ENCODE peak calls at places on chromosomes 5 and 9, in eight cellular contexts. One of them, this sample, is unnamed.

GRCh38 chr5:35048910-35049309 is 1.2 kb upstream of the AGXT2 start:
- DNase-seq in activated CD8-positive, alpha-beta T cell treated with anti-CD3 and anti-CD28 coated beads for 36 hours: no peak
- DNase-seq in psoas muscle: no peak
- DNase-seq in AG08395: no peak
- DNase-seq in adrenal gland: no peak
- DNase-seq in choroid plexus epithelial cell: no peak
- DNase-seq in NCI-H2081: no peak
- DNase-seq in SK-MEL-5: no peak
- DNase-seq in this sample: no peak

GRCh38 chr9:75265525-75265972 is 177.2 kb downstream of the OSTF1 start:
- DNase-seq in psoas muscle: peak
- DNase-seq in choroid plexus epithelial cell: peak
- DNase-seq in NCI-H2081: peak
- DNase-seq in adrenal gland: peak
- DNase-seq in SK-MEL-5: peak
- DNase-seq in activated CD8-positive, alpha-beta T cell treated with anti-CD3 and anti-CD28 coated beads for 36 hours: peak
- DNase-seq in AG08395: peak
- DNase-seq in this sample: peak

GRCh38 chr9:21160178-21160577 is 6.3 kb downstream of the IFNA21 start:
- DNase-seq in psoas muscle: no peak
- DNase-seq in NCI-H2081: peak
- DNase-seq in adrenal gland: no peak
- DNase-seq in AG08395: no peak
- DNase-seq in choroid plexus epithelial cell: peak
- DNase-seq in SK-MEL-5: no peak
- DNase-seq in activated CD8-positive, alpha-beta T cell treated with anti-CD3 and anti-CD28 coated beads for 36 hours: peak
- DNase-seq in this sample: no peak

GRCh38 chr5:26295541-26295940 is 742.8 kb downstream of the CDH9 start:
- DNase-seq in NCI-H2081: no peak
- DNase-seq in choroid plexus epithelial cell: no peak
- DNase-seq in activated CD8-positive, alpha-beta T cell treated with anti-CD3 and anti-CD28 coated beads for 36 hours: no peak
- DNase-seq in adrenal gland: no peak
- DNase-seq in AG08395: no peak
- DNase-seq in SK-MEL-5: no peak
- DNase-seq in psoas muscle: no peak
- DNase-seq in this sample: no peak

GRCh38 chr9:93088656-93089015 is 7.4 kb upstream of the CARD19 start:
- DNase-seq in activated CD8-positive, alpha-beta T cell treated with anti-CD3 and anti-CD28 coated beads for 36 hours: no peak
- DNase-seq in SK-MEL-5: no peak
- DNase-seq in adrenal gland: peak
- DNase-seq in NCI-H2081: no peak
- DNase-seq in psoas muscle: no peak
- DNase-seq in AG08395: no peak
- DNase-seq in choroid plexus epithelial cell: no peak
- DNase-seq in this sample: no peak

GRCh38 chr5:178367351-178368120 is 134.9 kb upstream of the PHYKPL start:
- DNase-seq in psoas muscle: no peak
- DNase-seq in SK-MEL-5: no peak
- DNase-seq in NCI-H2081: no peak
- DNase-seq in activated CD8-positive, alpha-beta T cell treated with anti-CD3 and anti-CD28 coated beads for 36 hours: no peak
- DNase-seq in choroid plexus epithelial cell: no peak
- DNase-seq in AG08395: no peak
- DNase-seq in adrenal gland: no peak
- DNase-seq in this sample: no peak

GRCh38 chr9:70540016-70540415 is 125.6 kb upstream of the KLF9 start:
- DNase-seq in SK-MEL-5: no peak
- DNase-seq in AG08395: no peak
- DNase-seq in adrenal gland: no peak
- DNase-seq in psoas muscle: no peak
- DNase-seq in NCI-H2081: no peak
- DNase-seq in choroid plexus epithelial cell: no peak
- DNase-seq in activated CD8-positive, alpha-beta T cell treated with anti-CD3 and anti-CD28 coated beads for 36 hours: no peak
- DNase-seq in this sample: no peak

GRCh38 chr9:110029422-110029814 is 178.5 kb downstream of the C9orf152 start:
- DNase-seq in NCI-H2081: no peak
- DNase-seq in psoas muscle: no peak
- DNase-seq in activated CD8-positive, alpha-beta T cell treated with anti-CD3 and anti-CD28 coated beads for 36 hours: no peak
- DNase-seq in AG08395: peak
- DNase-seq in adrenal gland: peak
- DNase-seq in choroid plexus epithelial cell: peak
- DNase-seq in SK-MEL-5: no peak
- DNase-seq in this sample: peak

GRCh38 chr5:136285501-136285900 is 79.8 kb downstream of the TRPC7 start:
- DNase-seq in psoas muscle: no peak
- DNase-seq in SK-MEL-5: no peak
- DNase-seq in adrenal gland: no peak
- DNase-seq in choroid plexus epithelial cell: peak
- DNase-seq in NCI-H2081: no peak
- DNase-seq in activated CD8-positive, alpha-beta T cell treated with anti-CD3 and anti-CD28 coated beads for 36 hours: no peak
- DNase-seq in AG08395: no peak
- DNase-seq in this sample: peak

GRCh38 chr5:133321286-133321832 is 269.5 kb downstream of the HSPA4 start:
- DNase-seq in SK-MEL-5: no peak
- DNase-seq in choroid plexus epithelial cell: no peak
- DNase-seq in activated CD8-positive, alpha-beta T cell treated with anti-CD3 and anti-CD28 coated beads for 36 hours: no peak
- DNase-seq in NCI-H2081: no peak
- DNase-seq in adrenal gland: no peak
- DNase-seq in psoas muscle: no peak
- DNase-seq in AG08395: no peak
- DNase-seq in this sample: no peak

GRCh38 chr5:32842798-32843531 is 131.8 kb downstream of the NPR3 start:
- DNase-seq in adrenal gland: no peak
- DNase-seq in psoas muscle: no peak
- DNase-seq in SK-MEL-5: no peak
- DNase-seq in AG08395: no peak
- DNase-seq in activated CD8-positive, alpha-beta T cell treated with anti-CD3 and anti-CD28 coated beads for 36 hours: no peak
- DNase-seq in choroid plexus epithelial cell: no peak
- DNase-seq in NCI-H2081: no peak
- DNase-seq in this sample: no peak

GRCh38 chr9:74645007-74645639 is 148.0 kb downstream of the RORB start:
- DNase-seq in AG08395: peak
- DNase-seq in psoas muscle: no peak
- DNase-seq in choroid plexus epithelial cell: peak
- DNase-seq in activated CD8-positive, alpha-beta T cell treated with anti-CD3 and anti-CD28 coated beads for 36 hours: no peak
- DNase-seq in adrenal gland: no peak
- DNase-seq in NCI-H2081: no peak
- DNase-seq in SK-MEL-5: peak
- DNase-seq in this sample: peak

GRCh38 chr9:95753762-95754465 is 121.6 kb upstream of the ERCC6L2 start:
- DNase-seq in choroid plexus epithelial cell: no peak
- DNase-seq in NCI-H2081: peak
- DNase-seq in AG08395: no peak
- DNase-seq in adrenal gland: peak
- DNase-seq in activated CD8-positive, alpha-beta T cell treated with anti-CD3 and anti-CD28 coated beads for 36 hours: no peak
- DNase-seq in SK-MEL-5: no peak
- DNase-seq in psoas muscle: no peak
- DNase-seq in this sample: no peak

GRCh38 chr9:95004452-95005275 is 278.2 kb downstream of the AOPEP start:
- DNase-seq in choroid plexus epithelial cell: no peak
- DNase-seq in adrenal gland: peak
- DNase-seq in AG08395: peak
- DNase-seq in activated CD8-positive, alpha-beta T cell treated with anti-CD3 and anti-CD28 coated beads for 36 hours: peak
- DNase-seq in SK-MEL-5: peak
- DNase-seq in psoas muscle: peak
- DNase-seq in NCI-H2081: peak
- DNase-seq in this sample: no peak

GRCh38 chr5:124746916-124747769 is 704 bp upstream of the ZNF608 start:
- DNase-seq in psoas muscle: peak
- DNase-seq in AG08395: peak
- DNase-seq in NCI-H2081: peak
- DNase-seq in SK-MEL-5: peak
- DNase-seq in choroid plexus epithelial cell: peak
- DNase-seq in adrenal gland: peak
- DNase-seq in activated CD8-positive, alpha-beta T cell treated with anti-CD3 and anti-CD28 coated beads for 36 hours: peak
- DNase-seq in this sample: peak

GRCh38 chr5:31329722-31330121 is 136.2 kb downstream of the CDH6 start:
- DNase-seq in psoas muscle: no peak
- DNase-seq in activated CD8-positive, alpha-beta T cell treated with anti-CD3 and anti-CD28 coated beads for 36 hours: no peak
- DNase-seq in NCI-H2081: no peak
- DNase-seq in choroid plexus epithelial cell: peak
- DNase-seq in SK-MEL-5: no peak
- DNase-seq in AG08395: peak
- DNase-seq in adrenal gland: no peak
- DNase-seq in this sample: no peak

GRCh38 chr5:108687599-108688220 is 60.0 kb upstream of the FER start:
- DNase-seq in activated CD8-positive, alpha-beta T cell treated with anti-CD3 and anti-CD28 coated beads for 36 hours: no peak
- DNase-seq in SK-MEL-5: no peak
- DNase-seq in psoas muscle: no peak
- DNase-seq in AG08395: peak
- DNase-seq in adrenal gland: no peak
- DNase-seq in choroid plexus epithelial cell: peak
- DNase-seq in NCI-H2081: no peak
- DNase-seq in this sample: peak

GRCh38 chr5:33441241-33441844 is 578 bp downstream of the TARS1 start:
- DNase-seq in psoas muscle: no peak
- DNase-seq in adrenal gland: peak
- DNase-seq in AG08395: no peak
- DNase-seq in choroid plexus epithelial cell: no peak
- DNase-seq in NCI-H2081: peak
- DNase-seq in activated CD8-positive, alpha-beta T cell treated with anti-CD3 and anti-CD28 coated beads for 36 hours: peak
- DNase-seq in SK-MEL-5: peak
- DNase-seq in this sample: peak

GRCh38 chr9:79945495-79945894 is 373.7 kb downstream of the TLE4 start:
- DNase-seq in psoas muscle: no peak
- DNase-seq in AG08395: no peak
- DNase-seq in adrenal gland: no peak
- DNase-seq in NCI-H2081: no peak
- DNase-seq in SK-MEL-5: no peak
- DNase-seq in choroid plexus epithelial cell: peak
- DNase-seq in activated CD8-positive, alpha-beta T cell treated with anti-CD3 and anti-CD28 coated beads for 36 hours: no peak
- DNase-seq in this sample: no peak

GRCh38 chr9:115944166-115944948 is 209.2 kb upstream of the PAPPA start:
- DNase-seq in adrenal gland: peak
- DNase-seq in SK-MEL-5: peak
- DNase-seq in choroid plexus epithelial cell: peak
- DNase-seq in NCI-H2081: no peak
- DNase-seq in activated CD8-positive, alpha-beta T cell treated with anti-CD3 and anti-CD28 coated beads for 36 hours: no peak
- DNase-seq in AG08395: peak
- DNase-seq in psoas muscle: peak
- DNase-seq in this sample: peak

GRCh38 chr9:121921444-121921843 is 171.7 kb downstream of the TTLL11 start:
- DNase-seq in adrenal gland: no peak
- DNase-seq in NCI-H2081: no peak
- DNase-seq in AG08395: no peak
- DNase-seq in SK-MEL-5: no peak
- DNase-seq in psoas muscle: no peak
- DNase-seq in choroid plexus epithelial cell: no peak
- DNase-seq in activated CD8-positive, alpha-beta T cell treated with anti-CD3 and anti-CD28 coated beads for 36 hours: no peak
- DNase-seq in this sample: no peak

GRCh38 chr9:68562456-68562855 is 21.8 kb upstream of the TMEM252 start:
- DNase-seq in adrenal gland: no peak
- DNase-seq in psoas muscle: no peak
- DNase-seq in choroid plexus epithelial cell: no peak
- DNase-seq in AG08395: no peak
- DNase-seq in activated CD8-positive, alpha-beta T cell treated with anti-CD3 and anti-CD28 coated beads for 36 hours: no peak
- DNase-seq in NCI-H2081: no peak
- DNase-seq in SK-MEL-5: no peak
- DNase-seq in this sample: no peak

GRCh38 chr5:171776747-171777419 is 8.7 kb upstream of the SMIM23 start:
- DNase-seq in activated CD8-positive, alpha-beta T cell treated with anti-CD3 and anti-CD28 coated beads for 36 hours: no peak
- DNase-seq in NCI-H2081: no peak
- DNase-seq in psoas muscle: no peak
- DNase-seq in AG08395: no peak
- DNase-seq in choroid plexus epithelial cell: no peak
- DNase-seq in adrenal gland: no peak
- DNase-seq in SK-MEL-5: no peak
- DNase-seq in this sample: peak

GRCh38 chr5:76083555-76084495 is 642 bp downstream of the SV2C start:
- DNase-seq in psoas muscle: no peak
- DNase-seq in SK-MEL-5: no peak
- DNase-seq in AG08395: no peak
- DNase-seq in choroid plexus epithelial cell: no peak
- DNase-seq in NCI-H2081: peak
- DNase-seq in activated CD8-positive, alpha-beta T cell treated with anti-CD3 and anti-CD28 coated beads for 36 hours: peak
- DNase-seq in adrenal gland: no peak
- DNase-seq in this sample: no peak

GRCh38 chr9:135702002-135702721 is at the start of gene KCNT1:
- DNase-seq in SK-MEL-5: peak
- DNase-seq in activated CD8-positive, alpha-beta T cell treated with anti-CD3 and anti-CD28 coated beads for 36 hours: peak
- DNase-seq in AG08395: peak
- DNase-seq in NCI-H2081: peak
- DNase-seq in psoas muscle: peak
- DNase-seq in choroid plexus epithelial cell: peak
- DNase-seq in adrenal gland: peak
- DNase-seq in this sample: peak

GRCh38 chr9:6247266-6247665 is 31.7 kb downstream of the IL33 start:
- DNase-seq in choroid plexus epithelial cell: no peak
- DNase-seq in AG08395: no peak
- DNase-seq in adrenal gland: no peak
- DNase-seq in SK-MEL-5: no peak
- DNase-seq in psoas muscle: no peak
- DNase-seq in NCI-H2081: no peak
- DNase-seq in activated CD8-positive, alpha-beta T cell treated with anti-CD3 and anti-CD28 coated beads for 36 hours: no peak
- DNase-seq in this sample: no peak

GRCh38 chr9:96169488-96169887 is 132.5 kb downstream of the HSD17B3 start:
- DNase-seq in choroid plexus epithelial cell: peak
- DNase-seq in NCI-H2081: no peak
- DNase-seq in AG08395: peak
- DNase-seq in activated CD8-positive, alpha-beta T cell treated with anti-CD3 and anti-CD28 coated beads for 36 hours: no peak
- DNase-seq in adrenal gland: peak
- DNase-seq in psoas muscle: no peak
- DNase-seq in SK-MEL-5: no peak
- DNase-seq in this sample: peak

GRCh38 chr5:64700765-64701164 is 10.5 kb downstream of the SHISAL2B start:
- DNase-seq in choroid plexus epithelial cell: no peak
- DNase-seq in activated CD8-positive, alpha-beta T cell treated with anti-CD3 and anti-CD28 coated beads for 36 hours: no peak
- DNase-seq in SK-MEL-5: no peak
- DNase-seq in NCI-H2081: no peak
- DNase-seq in AG08395: no peak
- DNase-seq in adrenal gland: no peak
- DNase-seq in psoas muscle: no peak
- DNase-seq in this sample: no peak

GRCh38 chr5:40626834-40627233 is 52.9 kb upstream of the PTGER4 start:
- DNase-seq in AG08395: no peak
- DNase-seq in choroid plexus epithelial cell: no peak
- DNase-seq in psoas muscle: no peak
- DNase-seq in activated CD8-positive, alpha-beta T cell treated with anti-CD3 and anti-CD28 coated beads for 36 hours: no peak
- DNase-seq in NCI-H2081: no peak
- DNase-seq in adrenal gland: no peak
- DNase-seq in SK-MEL-5: no peak
- DNase-seq in this sample: no peak

GRCh38 chr5:56479701-56480304 is 246.7 kb upstream of the ANKRD55 start:
- DNase-seq in activated CD8-positive, alpha-beta T cell treated with anti-CD3 and anti-CD28 coated beads for 36 hours: no peak
- DNase-seq in NCI-H2081: no peak
- DNase-seq in SK-MEL-5: no peak
- DNase-seq in AG08395: no peak
- DNase-seq in psoas muscle: no peak
- DNase-seq in choroid plexus epithelial cell: no peak
- DNase-seq in adrenal gland: no peak
- DNase-seq in this sample: no peak

GRCh38 chr5:92145852-92146251 is 762.7 kb upstream of the ARRDC3 start:
- DNase-seq in adrenal gland: no peak
- DNase-seq in choroid plexus epithelial cell: no peak
- DNase-seq in NCI-H2081: peak
- DNase-seq in psoas muscle: no peak
- DNase-seq in activated CD8-positive, alpha-beta T cell treated with anti-CD3 and anti-CD28 coated beads for 36 hours: no peak
- DNase-seq in SK-MEL-5: no peak
- DNase-seq in AG08395: no peak
- DNase-seq in this sample: no peak